ENCODE peak calls at places on chromosomes 1 and 21, in five cellular contexts. W is GM23248, R is transverse colon, A is NB4, F is astrocyte of the cerebellum. K is an unnamed sample.
A peak's percentile ranks its signal among the peaks of the same experiment; 100 is the strongest.

GRCh38 chr21:35075546-35075945 is 26.4 kb upstream of the RUNX1 start:
- DNase-seq in W (peak; percentile 74), R (no peak), F (no peak), A (no peak), K (no peak)

GRCh38 chr21:37073417-37074194 is 552 bp downstream of the TTC3 start:
- DNase-seq in F (no peak), W (peak; percentile 75), R (peak; percentile 70), A (peak; percentile 52), K (peak; percentile 59)

GRCh38 chr1:112693821-112694220 is 13.1 kb downstream of the RHOC start:
- DNase-seq in F (no peak), W (no peak), R (no peak), A (no peak), K (no peak)

GRCh38 chr1:230157409-230158390 is 90.7 kb downstream of the GALNT2 start:
- DNase-seq in F (no peak), W (no peak), R (no peak), A (no peak), K (no peak)

GRCh38 chr21:27693376-27693775 is 726.5 kb upstream of the ADAMTS5 start:
- DNase-seq in F (no peak), A (no peak), R (no peak), W (peak; percentile 87), K (no peak)

GRCh38 chr1:117826551-117827078 is 102.8 kb downstream of the GDAP2 start:
- DNase-seq in R (no peak), W (peak; percentile 95), F (no peak), A (peak; percentile 38), K (no peak)

GRCh38 chr1:220925707-220926106 is 46.5 kb downstream of the HLX start:
- DNase-seq in A (peak; percentile 14), W (peak; percentile 53), F (no peak), R (no peak), K (no peak)

GRCh38 chr1:35476099-35476674 is 81.0 kb downstream of the KIAA0319L start:
- DNase-seq in A (no peak), W (no peak), R (no peak), F (no peak), K (no peak)

GRCh38 chr1:93702102-93702827 is 20.6 kb upstream of the BCAR3 start:
- DNase-seq in A (no peak), W (peak; percentile 15), F (no peak), R (no peak), K (no peak)

GRCh38 chr1:78277253-78277652 is 213.5 kb upstream of the PTGFR start:
- DNase-seq in W (peak; percentile 83), R (no peak), F (peak; percentile 42), A (peak; percentile 82), K (no peak)

GRCh38 chr1:115764541-115764940 is 4.0 kb downstream of the CASQ2 start:
- DNase-seq in F (no peak), R (peak; percentile 11), W (peak; percentile 61), A (peak; percentile 34), K (no peak)

GRCh38 chr1:58162952-58163550 is 383.5 kb downstream of the OMA1 start:
- DNase-seq in R (peak; percentile 42), W (peak; percentile 80), A (peak; percentile 35), F (peak; percentile 49), K (peak; percentile 36)

GRCh38 chr1:117067528-117068370 is 7.6 kb downstream of the TTF2 start:
- DNase-seq in A (peak; percentile 62), W (peak; percentile 80), R (peak; percentile 51), F (no peak), K (peak; percentile 39)

GRCh38 chr21:44723177-44724131 is 12.1 kb upstream of the TSPEAR start:
- DNase-seq in A (peak; percentile 89), F (no peak), W (peak; percentile 31), R (no peak), K (no peak)

GRCh38 chr1:147236959-147237791 is 5.3 kb upstream of the CHD1L start:
- DNase-seq in W (no peak), A (no peak), F (no peak), R (peak; percentile 62), K (no peak)

GRCh38 chr21:16302851-16303282 is 573.1 kb downstream of the USP25 start:
- DNase-seq in A (no peak), F (no peak), W (peak; percentile 72), R (no peak), K (peak; percentile 71)

GRCh38 chr1:164635784-164636729 is 77.1 kb downstream of the PBX1 start:
- DNase-seq in A (no peak), F (no peak), W (no peak), R (peak; percentile 66), K (peak; percentile 56)

GRCh38 chr1:178324003-178324402 is 172.8 kb downstream of the CLEC20A start:
- DNase-seq in F (no peak), A (no peak), W (peak; percentile 19), R (no peak), K (no peak)

GRCh38 chr1:159071970-159072582 is 4.5 kb downstream of the AIM2 start:
- DNase-seq in F (peak; percentile 63), R (no peak), W (peak; percentile 83), A (peak; percentile 72), K (no peak)

GRCh38 chr1:48859429-48859828 is 82.7 kb upstream of the BEND5 start:
- DNase-seq in W (peak; percentile 80), A (no peak), F (peak; percentile 42), R (no peak), K (no peak)

GRCh38 chr1:153919879-153920852 is 2.6 kb downstream of the GATAD2B start:
- DNase-seq in W (peak; percentile 52), A (peak; percentile 75), F (no peak), R (no peak), K (no peak)

GRCh38 chr1:234474375-234474774 is 4.6 kb downstream of the TARBP1 start:
- DNase-seq in F (no peak), W (no peak), A (no peak), R (no peak), K (no peak)

GRCh38 chr1:61116421-61116820 is 34.1 kb downstream of the NFIA start:
- DNase-seq in F (no peak), A (no peak), R (no peak), W (peak; percentile 31), K (no peak)

GRCh38 chr1:223776075-223776814 is 63.9 kb downstream of the CAPN2 start:
- DNase-seq in A (peak; percentile 82), W (peak; percentile 86), R (no peak), F (peak; percentile 45), K (no peak)

GRCh38 chr1:11927866-11928592 is 1.8 kb upstream of the KIAA2013 start:
- DNase-seq in W (peak; percentile 34), F (no peak), A (no peak), R (no peak), K (no peak)

GRCh38 chr1:232577809-232578208 is 52.1 kb downstream of the SIPA1L2 start:
- DNase-seq in F (no peak), W (no peak), R (no peak), A (no peak), K (no peak)
- H3K4me3 ChIP-seq in F (no peak overlapping the region), W (no peak overlapping the region), R (no peak overlapping the region), A (no peak overlapping the region), K (no peak overlapping the region)

GRCh38 chr1:198933506-198933905 is 294.7 kb downstream of the PTPRC start:
- DNase-seq in R (no peak), W (no peak), F (no peak), A (peak; percentile 43), K (no peak)
- H3K4me3 ChIP-seq in R (peak overlapping the region; percentile 51), W (no peak overlapping the region), F (peak overlapping the region; percentile 74), A (peak overlapping the region; percentile 96), K (no peak overlapping the region)

DNA sequence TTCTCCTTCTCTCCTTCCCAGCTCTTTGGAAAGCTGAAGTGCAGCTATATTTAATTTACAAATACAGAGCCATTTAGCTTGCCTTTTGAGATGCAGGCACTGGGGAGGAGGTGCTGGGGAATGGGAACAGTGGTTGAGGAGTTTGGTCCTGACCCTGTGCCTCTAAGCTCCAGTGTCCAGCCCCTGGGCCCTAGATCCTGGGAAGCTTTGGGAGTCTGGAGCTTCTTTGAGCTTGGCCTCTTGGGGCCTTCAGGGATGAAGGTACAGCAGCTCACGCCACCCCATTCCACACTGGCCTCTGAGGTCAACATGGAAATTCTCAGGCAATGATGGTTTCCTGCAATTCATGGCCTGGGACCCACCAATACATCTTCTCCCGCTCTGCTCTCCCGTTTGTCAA is 68.0 kb upstream of the POU3F1 start:
- DNase-seq in W (no peak), A (no peak), F (no peak), R (no peak), K (no peak)
- H3K4me3 ChIP-seq in W (no peak overlapping the region), A (no peak overlapping the region), F (no peak overlapping the region), R (no peak overlapping the region), K (no peak overlapping the region)

DNA sequence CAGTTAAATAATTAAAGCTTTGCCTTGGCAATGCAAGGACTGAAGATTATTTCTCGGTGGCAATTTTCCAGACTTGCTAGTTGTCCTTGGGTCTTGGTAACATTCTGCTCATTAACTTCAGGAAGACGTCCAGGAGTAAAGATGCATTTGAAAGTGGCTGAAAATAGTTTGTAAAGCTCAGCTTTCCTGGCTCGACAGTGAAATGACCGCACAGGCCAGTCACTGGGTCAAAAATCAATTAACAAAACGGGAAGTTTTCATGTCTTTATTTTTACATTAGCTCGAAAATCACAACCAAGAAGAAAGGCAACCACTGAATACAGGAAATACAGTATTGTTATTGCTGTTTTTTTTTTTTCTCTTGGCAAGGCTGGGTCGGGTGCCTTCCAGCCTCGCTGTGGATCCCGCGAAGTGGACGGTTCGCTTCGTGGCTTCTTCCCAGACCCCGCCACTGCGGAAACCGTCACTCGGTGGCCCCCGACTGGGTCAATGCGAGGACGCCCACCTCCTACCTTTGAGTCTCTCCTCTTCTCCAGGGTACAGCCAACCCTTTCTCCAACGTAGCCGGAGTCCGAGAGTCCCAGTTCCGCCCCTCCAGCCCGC is 479 bp upstream of the SNX7 start:
- DNase-seq in A (no peak), W (peak; percentile 63), R (no peak), F (no peak), K (no peak)
- H3K4me3 ChIP-seq in A (no peak overlapping the region), W (peak overlapping the region; percentile 82), R (peak overlapping the region; percentile 88), F (peak overlapping the region; percentile 69), K (peak overlapping the region; percentile 40)

DNA sequence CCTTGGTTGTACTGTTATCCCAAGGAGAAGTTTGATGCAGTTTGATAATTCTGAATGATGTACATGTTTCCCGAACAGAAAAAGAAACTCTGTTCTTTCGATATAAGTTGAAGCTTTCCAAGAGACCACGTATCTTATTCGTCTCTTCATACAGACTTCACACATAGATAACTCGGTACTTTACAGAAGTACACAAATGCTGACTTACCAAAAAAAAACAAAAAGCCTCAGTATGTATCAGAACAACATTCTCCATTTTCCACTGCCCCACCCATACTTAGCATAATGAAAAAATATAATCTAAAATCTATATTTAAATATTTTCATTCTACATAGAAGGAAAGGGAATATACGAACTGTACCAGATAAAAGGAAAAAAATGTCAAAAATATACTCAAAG is 2.2 kb downstream of the FOXJ3 start:
- DNase-seq in A (no peak), W (no peak), R (no peak), F (no peak), K (no peak)
- H3K4me3 ChIP-seq in A (peak overlapping the region; percentile 86), W (peak overlapping the region; percentile 89), R (no peak overlapping the region), F (no peak overlapping the region), K (no peak overlapping the region)

GRCh38 chr1:119010201-119010600 is 22.1 kb upstream of the TBX15 start:
- DNase-seq in F (no peak), A (no peak), W (peak; percentile 53), R (no peak), K (no peak)

GRCh38 chr1:119007343-119007671 is 19.2 kb upstream of the TBX15 start:
- DNase-seq in R (no peak), F (no peak), W (no peak), A (no peak), K (no peak)

GRCh38 chr1:119009300-119009660 is 21.1 kb upstream of the TBX15 start:
- DNase-seq in W (peak; percentile 35), R (no peak), A (no peak), F (no peak), K (no peak)

GRCh38 chr1:119007672-119008482 is 19.7 kb upstream of the TBX15 start:
- DNase-seq in R (no peak), W (no peak), F (no peak), A (no peak), K (no peak)

GRCh38 chr1:119008483-119009299 is 20.5 kb upstream of the TBX15 start:
- DNase-seq in W (peak; percentile 79), A (peak; percentile 58), F (peak; percentile 64), R (no peak), K (no peak)
- H3K4me3 ChIP-seq in W (peak overlapping the region; percentile 72), A (no peak overlapping the region), F (peak overlapping the region; percentile 32), R (peak overlapping the region; percentile 41), K (peak overlapping the region; percentile 10)

K was measured in uterus.